ENCODE peak calls at places on chromosomes 16 and 17, in seven cellular contexts. G, D, H, B, J, Z and E are unnamed samples.

GRCh38 chr17:760371-760770 is 8.3 kb upstream of the GEMIN4 start:
- DNase-seq in D (no peak), Z (no peak), J (no peak), G (no peak), H (no peak), B (no peak), E (no peak)

GRCh38 chr16:898761-899677 is 71.8 kb downstream of the LMF1 start:
- DNase-seq in J (no peak), B (no peak), D (peak), Z (no peak), H (no peak), G (no peak), E (no peak)

GRCh38 chr16:63312343-63312742 is 1276.1 kb upstream of the CDH8 start:
- DNase-seq in J (no peak), H (no peak), D (no peak), Z (no peak), G (no peak), B (no peak), E (no peak)

GRCh38 chr16:31094088-31094423 is 541 bp downstream of the VKORC1 start:
- DNase-seq in G (no peak), B (peak), H (peak), D (no peak), Z (no peak), J (no peak), E (no peak)

GRCh38 chr16:681746-682427 is 1.7 kb downstream of the STUB1 start:
- DNase-seq in B (no peak), Z (no peak), G (no peak), H (no peak), D (no peak), J (no peak), E (no peak)

GRCh38 chr16:57785924-57786323 is 16.4 kb downstream of the KIFC3 start:
- DNase-seq in G (no peak), H (no peak), D (peak), J (no peak), Z (no peak), B (no peak), E (no peak)

GRCh38 chr17:9517396-9517795 is 58.2 kb downstream of the STX8 start:
- DNase-seq in G (no peak), J (no peak), Z (no peak), B (no peak), D (no peak), H (no peak), E (no peak)

GRCh38 chr16:31188450-31189411 is 8.8 kb downstream of the FUS start:
- DNase-seq in D (no peak), G (no peak), J (no peak), H (no peak), Z (no peak), B (no peak), E (no peak)

GRCh38 chr17:880074-880870 is 98.1 kb downstream of the MRM3 start:
- DNase-seq in D (no peak), B (no peak), Z (no peak), G (no peak), J (no peak), H (no peak), E (peak)

GRCh38 chr17:30594223-30594952 is 117.2 kb downstream of the GOSR1 start:
- DNase-seq in B (no peak), J (no peak), G (no peak), D (no peak), Z (no peak), H (no peak), E (no peak)

GRCh38 chr16:54605536-54606066 is 319.0 kb upstream of the IRX3 start:
- DNase-seq in H (no peak), J (no peak), G (no peak), Z (no peak), B (no peak), D (no peak), E (no peak)

GRCh38 chr16:29147710-29148425 is 163.0 kb downstream of the LAT start:
- DNase-seq in H (no peak), J (peak), G (no peak), B (peak), D (no peak), Z (no peak), E (no peak)

GRCh38 chr16:24534634-24535033 is 4.7 kb upstream of the RBBP6 start:
- DNase-seq in D (no peak), Z (no peak), G (no peak), B (no peak), J (no peak), H (no peak), E (peak)

GRCh38 chr17:45117283-45117682 is 15.0 kb downstream of the PLCD3 start:
- DNase-seq in H (no peak), G (no peak), B (no peak), J (no peak), D (no peak), Z (no peak), E (no peak)

GRCh38 chr17:74177018-74177450 is 26.4 kb upstream of the RPL38 start:
- DNase-seq in J (no peak), G (no peak), Z (no peak), H (no peak), B (no peak), D (no peak), E (peak)

GRCh38 chr17:73430848-73431247 is 119.0 kb upstream of the CDC42EP4 start:
- DNase-seq in B (no peak), H (no peak), J (peak), G (no peak), D (no peak), Z (peak), E (no peak)

GRCh38 chr17:58813712-58814111 is 58.1 kb downstream of the PPM1E start:
- DNase-seq in H (no peak), J (no peak), D (no peak), B (no peak), G (no peak), Z (no peak), E (no peak)

GRCh38 chr16:19857593-19857992 is 27.1 kb downstream of the GPRC5B start:
- DNase-seq in H (no peak), D (no peak), J (no peak), B (no peak), G (no peak), Z (no peak), E (no peak)

GRCh38 chr16:79013930-79014329 is 586.6 kb downstream of the MAF start:
- DNase-seq in H (no peak), D (no peak), B (no peak), G (no peak), J (no peak), Z (no peak), E (no peak)

GRCh38 chr16:87723224-87723619 is 42.6 kb downstream of the KLHDC4 start:
- DNase-seq in D (peak), J (no peak), G (no peak), H (no peak), B (no peak), Z (peak), E (no peak)

GRCh38 chr17:40303009-40303657 is 5.8 kb upstream of the RARA start:
- DNase-seq in J (no peak), Z (peak), G (no peak), D (no peak), H (peak), B (no peak), E (peak)

GRCh38 chr17:40714473-40714872 is 10.9 kb upstream of the KRT24 start:
- DNase-seq in H (no peak), Z (no peak), B (no peak), D (no peak), G (no peak), J (no peak), E (no peak)

GRCh38 chr17:77741109-77741508 is 217.4 kb upstream of the TNRC6C start:
- DNase-seq in J (no peak), B (no peak), Z (no peak), D (no peak), G (no peak), H (no peak), E (no peak)

GRCh38 chr17:74119049-74119580 is 84.4 kb upstream of the RPL38 start:
- DNase-seq in Z (no peak), J (no peak), B (no peak), H (no peak), G (no peak), D (no peak), E (no peak)

GRCh38 chr16:2450975-2451381 is 8.9 kb upstream of the TEDC2 start:
- DNase-seq in G (no peak), B (no peak), H (no peak), Z (no peak), J (no peak), D (no peak), E (no peak)

GRCh38 chr17:43175213-43176118 is 4.5 kb downstream of the NBR1 start:
- DNase-seq in D (no peak), Z (no peak), B (no peak), H (no peak), G (no peak), J (no peak), E (no peak)

GRCh38 chr17:59811209-59811608 is 81.5 kb downstream of the TUBD1 start:
- DNase-seq in G (no peak), J (no peak), B (no peak), D (no peak), Z (no peak), H (no peak), E (no peak)

GRCh38 chr17:57604771-57605733 is 140.0 kb downstream of the CCDC182 start:
- DNase-seq in B (no peak), G (peak), J (no peak), Z (no peak), H (no peak), D (no peak), E (no peak)

GRCh38 chr16:47204736-47205499 is 61.2 kb upstream of the NETO2 start:
- DNase-seq in G (no peak), Z (no peak), D (no peak), J (no peak), B (no peak), H (no peak), E (no peak)

GRCh38 chr17:31558748-31559646 is 167.5 kb downstream of the RAB11FIP4 start:
- DNase-seq in G (peak), B (peak), J (peak), H (peak), D (peak), Z (peak), E (peak)

GRCh38 chr16:84443166-84443802 is 61.2 kb downstream of the MEAK7 start:
- DNase-seq in B (peak), D (no peak), Z (no peak), J (peak), G (no peak), H (no peak), E (no peak)

GRCh38 chr17:7022791-7023571 is at the start of gene BCL6B:
- DNase-seq in H (no peak), G (no peak), D (no peak), J (peak), Z (no peak), B (no peak), E (no peak)

GRCh38 chr17:70677783-70678647 is 508.7 kb downstream of the KCNJ2 start:
- DNase-seq in D (no peak), J (no peak), H (no peak), G (no peak), Z (no peak), B (no peak), E (no peak)

GRCh38 chr17:40675905-40676304 is 10.9 kb upstream of the KRT222 start:
- DNase-seq in D (no peak), G (no peak), H (no peak), B (no peak), J (no peak), Z (no peak), E (no peak)

DNA sequence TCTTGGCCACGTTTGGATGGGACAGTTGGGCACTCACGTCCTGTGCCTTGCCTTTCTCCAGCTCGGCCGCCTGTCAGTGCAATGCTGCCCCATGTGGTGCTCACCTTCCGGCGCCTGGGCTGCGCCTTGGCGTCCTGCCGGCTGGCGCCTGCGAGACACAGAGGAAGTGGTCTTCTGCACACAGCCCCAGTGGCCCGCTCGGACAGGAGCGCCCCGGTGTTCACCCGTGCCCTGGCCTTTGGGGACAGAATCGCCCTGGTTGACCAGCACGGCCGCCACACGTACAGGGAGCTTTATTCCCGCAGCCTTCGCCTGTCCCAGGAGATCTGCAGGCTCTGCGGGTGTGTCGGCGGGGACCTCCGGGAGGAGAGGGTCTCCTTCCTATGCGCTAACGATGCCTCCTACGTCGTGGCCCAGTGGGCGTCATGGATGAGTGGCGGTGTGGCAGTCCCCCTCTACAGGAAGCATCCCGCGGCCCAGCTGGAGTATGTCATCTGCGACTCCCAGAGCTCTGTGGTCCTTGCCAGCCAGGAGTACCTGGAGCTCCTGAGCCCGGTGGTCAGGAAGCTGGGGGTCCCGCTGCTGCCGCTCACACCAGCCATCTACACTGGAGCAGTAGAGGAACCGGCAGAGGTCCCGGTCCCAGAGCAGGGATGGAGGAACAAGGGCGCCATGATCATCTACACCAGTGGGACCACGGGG is 7.1 kb downstream of the ACSF3 start:
- DNase-seq in Z (no peak), H (no peak), J (no peak), D (no peak), G (no peak), B (no peak), E (no peak)
- H3K27ac ChIP-seq in Z (no peak), H (no peak), J (no peak), D (no peak), G (no peak), B (peak), E (no peak)

GRCh38 chr17:38498353-38498752 is 70.1 kb downstream of the ARHGAP23 start:
- DNase-seq in D (no peak), Z (no peak), G (no peak), H (no peak), B (no peak), J (no peak), E (no peak)
- TF ChIP-seq CTCF in D (no peak), Z (no peak), G (no peak), H (no peak), B (no peak), J (no peak), E (no peak)

GRCh38 chr16:4481526-4481925 is 5.3 kb downstream of the HMOX2 start:
- DNase-seq in J (no peak), H (no peak), G (no peak), D (no peak), Z (no peak), B (no peak), E (no peak)
- H3K27ac ChIP-seq in J (no peak), H (no peak), G (no peak), D (no peak), Z (peak), B (no peak), E (no peak)

DNA sequence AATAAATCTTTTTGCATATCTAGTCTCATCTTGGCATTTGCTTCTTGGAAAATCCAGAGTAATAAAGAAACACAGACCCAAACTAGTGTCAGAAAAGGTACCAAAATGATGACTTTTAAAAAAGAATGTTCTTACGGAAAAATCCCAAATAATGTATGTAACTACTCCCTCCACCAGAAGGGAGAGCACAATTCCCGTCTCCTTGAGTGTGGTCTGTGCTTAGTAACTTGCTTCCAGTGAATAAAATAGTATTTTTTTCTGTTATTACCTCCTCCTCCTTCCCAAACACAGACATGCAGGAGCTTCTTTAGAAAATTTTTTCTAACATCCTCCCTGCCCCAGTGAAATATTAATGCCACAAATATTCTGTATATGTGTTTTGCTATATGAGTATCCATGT is 358.1 kb downstream of the ZFHX3 start:
- DNase-seq in B (no peak), J (no peak), Z (no peak), G (no peak), H (no peak), D (no peak), E (no peak)
- TF ChIP-seq CTCF in B (no peak), J (no peak), Z (no peak), G (no peak), H (peak), D (no peak), E (no peak)

DNA sequence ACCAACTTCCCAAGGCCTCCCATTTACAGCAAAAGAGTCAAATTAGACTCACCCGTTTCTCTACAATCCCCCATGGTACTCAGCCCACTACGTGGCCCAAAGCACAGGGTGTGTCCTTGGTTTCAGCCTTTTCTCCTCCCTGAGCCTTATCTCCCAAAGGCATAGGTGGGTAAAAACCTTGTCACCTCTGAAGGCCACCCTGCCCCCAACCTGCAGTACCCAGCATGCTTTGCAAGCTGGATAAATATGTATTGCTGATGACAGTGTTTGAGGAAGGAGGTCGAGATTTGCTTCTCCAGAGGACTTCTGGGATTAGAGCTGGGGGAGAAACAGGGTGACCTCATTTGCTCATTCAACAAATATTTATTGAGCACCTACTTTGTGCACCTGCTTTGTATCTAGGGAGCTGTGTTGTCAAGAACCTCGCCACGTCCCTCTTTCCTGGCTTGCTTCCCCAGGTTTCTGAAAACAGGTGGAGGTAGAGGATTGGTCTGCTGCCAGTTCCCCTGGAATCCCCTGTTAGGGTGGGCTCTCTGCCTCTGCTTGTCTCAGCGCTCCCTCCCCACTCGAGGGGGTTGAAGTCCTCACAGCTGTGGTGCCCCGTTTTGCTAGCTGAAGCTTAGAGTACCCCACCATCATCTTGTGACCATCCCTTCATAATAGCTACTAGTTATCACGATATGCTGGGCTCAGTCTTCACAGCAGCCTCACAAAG is 3.0 kb downstream of the LASP1 start:
- DNase-seq in J (no peak), H (no peak), D (no peak), Z (no peak), G (no peak), B (no peak), E (no peak)
- H3K27ac ChIP-seq in J (peak), H (peak), D (peak), Z (no peak), G (no peak), B (peak), E (peak)

DNA sequence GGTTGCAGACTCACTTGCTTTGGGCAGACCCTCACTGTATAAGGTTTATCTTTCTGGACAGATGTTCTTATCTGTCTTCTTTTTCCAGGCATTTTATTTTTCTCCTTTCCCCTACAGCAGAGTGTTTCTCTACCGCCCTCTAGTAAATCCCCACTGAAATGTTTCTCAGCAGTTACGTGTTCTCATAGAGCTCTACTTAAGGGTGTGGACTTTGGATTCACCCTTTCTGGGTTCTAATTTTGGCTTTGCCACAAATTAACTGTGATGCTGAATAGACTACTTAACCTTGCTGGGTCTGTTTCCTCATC is 2.0 kb downstream of the ADAT1 start:
- DNase-seq in G (no peak), H (no peak), Z (no peak), J (no peak), D (no peak), B (no peak), E (peak)
- TF ChIP-seq CTCF in G (no peak), H (peak), Z (no peak), J (no peak), D (peak), B (no peak), E (peak)

DNA sequence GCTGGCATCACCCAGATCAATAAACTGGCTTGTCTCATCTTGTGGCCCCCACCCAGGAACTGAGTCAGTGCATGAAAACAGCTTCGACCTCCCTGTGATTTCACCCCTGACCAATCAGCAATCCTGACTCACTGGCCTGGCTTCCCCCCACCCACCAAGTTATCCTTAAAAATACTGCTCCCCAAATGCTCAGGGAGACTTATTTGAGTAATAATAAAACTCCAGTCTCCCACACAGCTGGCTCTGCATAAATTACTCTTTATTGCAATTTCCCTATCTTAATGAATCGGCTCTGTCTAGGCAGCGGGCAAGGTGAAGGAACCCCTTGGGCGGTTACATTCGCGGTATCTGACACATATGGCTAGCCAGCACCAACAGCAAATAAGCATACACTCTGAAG is 9.8 kb upstream of the RABEP1 start:
- DNase-seq in J (no peak), D (no peak), B (no peak), Z (no peak), H (no peak), G (no peak), E (no peak)
- H3K27ac ChIP-seq in J (no peak), D (no peak), B (no peak), Z (no peak), H (no peak), G (no peak), E (no peak)

GRCh38 chr17:75638893-75639292 is 5.7 kb downstream of the SMIM5 start:
- DNase-seq in D (no peak), H (no peak), B (no peak), G (no peak), J (peak), Z (no peak), E (no peak)
- TF ChIP-seq CTCF in D (no peak), H (no peak), B (no peak), G (no peak), J (no peak), Z (no peak), E (no peak)

GRCh38 chr16:69851491-69852240 is 89.5 kb downstream of the WWP2 start:
- DNase-seq in Z (no peak), H (no peak), B (no peak), J (no peak), D (no peak), G (no peak), E (no peak)
- H3K27ac ChIP-seq in Z (no peak), H (peak), B (no peak), J (no peak), D (no peak), G (no peak), E (no peak)

DNA sequence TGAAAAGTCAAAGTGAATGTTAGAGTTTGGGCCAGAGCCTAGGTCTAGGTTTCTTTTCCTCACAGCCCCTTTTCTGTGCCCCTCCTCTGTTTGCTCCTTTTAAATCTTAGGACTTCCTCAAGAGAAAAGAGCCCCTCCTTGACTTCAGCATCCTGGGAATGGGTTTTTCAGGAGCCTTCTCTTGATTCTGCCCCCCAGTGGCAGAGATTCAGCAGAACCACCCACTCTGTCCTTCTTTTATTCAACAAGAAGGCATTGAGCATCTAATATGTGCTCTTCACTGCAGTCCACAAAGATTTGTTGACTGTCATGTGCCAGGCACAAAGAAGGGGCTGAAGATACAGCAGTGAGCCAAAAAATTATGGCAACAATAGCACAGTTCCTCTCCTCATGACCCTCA is 270.8 kb upstream of the CDH5 start:
- DNase-seq in H (no peak), B (no peak), J (no peak), G (no peak), Z (no peak), D (no peak), E (no peak)
- TF ChIP-seq CTCF in H (no peak), B (no peak), J (no peak), G (no peak), Z (no peak), D (no peak), E (no peak)